ENCODE peak calls at places on chromosomes 5 and 9, in four cellular contexts. O, I, U and Q are unnamed samples.

GRCh38 chr5:108093186-108093585 is 288.7 kb downstream of the FBXL17 start:
- DNase-seq in O (peak; percentile 50), I (no peak), U (no peak), Q (no peak)

GRCh38 chr5:159531554-159532105 is 201.3 kb upstream of the IL12B start:
- DNase-seq in O (no peak), I (no peak), U (no peak), Q (no peak)

GRCh38 chr5:15529821-15530220 is 29.8 kb downstream of the FBXL7 start:
- DNase-seq in O (no peak), I (no peak), U (no peak), Q (no peak)

GRCh38 chr5:138408023-138408422 is 30.8 kb upstream of the REEP2 start:
- DNase-seq in O (no peak), I (no peak), U (no peak), Q (no peak)

GRCh38 chr9:123058834-123059233 is 25.4 kb downstream of the GPR21 start:
- DNase-seq in O (peak; percentile 92), I (no peak), U (no peak), Q (no peak)

GRCh38 chr9:18357321-18357720 is 116.6 kb upstream of the ADAMTSL1 start:
- DNase-seq in O (no peak), I (no peak), U (no peak), Q (no peak)

GRCh38 chr9:75539558-75539957 is 350.9 kb upstream of the PCSK5 start:
- DNase-seq in O (no peak), I (no peak), U (no peak), Q (no peak)

GRCh38 chr5:154829181-154829588 is 21.2 kb downstream of the FAXDC2 start:
- DNase-seq in O (no peak), I (no peak), U (no peak), Q (no peak)

GRCh38 chr9:97773723-97774122 is 76.6 kb upstream of the XPA start:
- DNase-seq in O (peak; percentile 9), I (no peak), U (no peak), Q (no peak)

GRCh38 chr5:59035681-59036080 is 452.8 kb downstream of the RAB3C start:
- DNase-seq in O (no peak), I (no peak), U (no peak), Q (no peak)

GRCh38 chr9:137813651-137814415 is 63.7 kb upstream of the CACNA1B start:
- DNase-seq in O (no peak), I (no peak), U (no peak), Q (no peak)

GRCh38 chr9:111356567-111357244 is 26.7 kb upstream of the OR2K2 start:
- DNase-seq in O (peak; percentile 90), I (no peak), U (no peak), Q (no peak)

GRCh38 chr5:133569347-133569746 is 43.0 kb downstream of the FSTL4 start:
- DNase-seq in O (peak; percentile 56), I (no peak), U (no peak), Q (no peak)

GRCh38 chr5:79512692-79513518 is 1.0 kb downstream of the HOMER1 start:
- DNase-seq in O (peak; percentile 23), I (no peak), U (no peak), Q (no peak)

GRCh38 chr5:170120576-170120975 is 14.9 kb downstream of the FOXI1 start:
- DNase-seq in O (peak; percentile 89), I (no peak), U (no peak), Q (no peak)

GRCh38 chr5:141484499-141485304 is at the start of gene PCDHGC4:
- DNase-seq in O (no peak), I (no peak), U (no peak), Q (no peak)

GRCh38 chr9:128595471-128595870 is 43.1 kb downstream of the SPTAN1 start:
- DNase-seq in O (no peak), I (no peak), U (no peak), Q (no peak)

GRCh38 chr9:694499-695154 is 146.9 kb upstream of the DMRT1 start:
- DNase-seq in O (peak; percentile 93), I (no peak), U (no peak), Q (no peak)

GRCh38 chr5:78467744-78468357 is 107.4 kb downstream of the SCAMP1 start:
- DNase-seq in O (peak; percentile 58), I (no peak), U (no peak), Q (no peak)